ENCODE peak calls at places on chromosomes 16 and 17, in seven cellular contexts. One of them, this sample, is unnamed.

GRCh38 chr17:48904428-48904827 is 3.8 kb upstream of the UBE2Z start:
- DNase-seq in neuronal stem cell: no peak
- DNase-seq in cardiac muscle cell: no peak
- DNase-seq in neural progenitor cell: no peak
- DNase-seq in WERI-Rb-1: no peak
- DNase-seq in tibial artery: no peak
- DNase-seq in fibroblast of lung: no peak
- DNase-seq in this sample: no peak

GRCh38 chr17:74529243-74529642 is 2.0 kb downstream of the CD300LB start:
- DNase-seq in neuronal stem cell: no peak
- DNase-seq in WERI-Rb-1: no peak
- DNase-seq in tibial artery: no peak
- DNase-seq in fibroblast of lung: no peak
- DNase-seq in neural progenitor cell: no peak
- DNase-seq in cardiac muscle cell: no peak
- DNase-seq in this sample: no peak

GRCh38 chr16:74800216-74800871 is 25.7 kb upstream of the FA2H start:
- DNase-seq in tibial artery: no peak
- DNase-seq in WERI-Rb-1: no peak
- DNase-seq in fibroblast of lung: no peak
- DNase-seq in cardiac muscle cell: no peak
- DNase-seq in neural progenitor cell: no peak
- DNase-seq in neuronal stem cell: no peak
- DNase-seq in this sample: no peak

GRCh38 chr16:15644306-15644961 is 1.5 kb upstream of the MARF1 start:
- DNase-seq in neural progenitor cell: peak
- DNase-seq in WERI-Rb-1: peak
- DNase-seq in tibial artery: no peak
- DNase-seq in fibroblast of lung: peak
- DNase-seq in cardiac muscle cell: no peak
- DNase-seq in neuronal stem cell: no peak
- DNase-seq in this sample: peak

GRCh38 chr17:40452074-40452787 is 9.0 kb downstream of the IGFBP4 start:
- DNase-seq in neural progenitor cell: no peak
- DNase-seq in neuronal stem cell: no peak
- DNase-seq in fibroblast of lung: peak
- DNase-seq in WERI-Rb-1: no peak
- DNase-seq in cardiac muscle cell: peak
- DNase-seq in tibial artery: peak
- DNase-seq in this sample: no peak

GRCh38 chr17:77320501-77321256 is 179.9 kb downstream of the SEC14L1 start:
- DNase-seq in neuronal stem cell: no peak
- DNase-seq in WERI-Rb-1: peak
- DNase-seq in neural progenitor cell: no peak
- DNase-seq in fibroblast of lung: no peak
- DNase-seq in cardiac muscle cell: peak
- DNase-seq in tibial artery: peak
- DNase-seq in this sample: no peak

GRCh38 chr16:984106-984505 is 2.5 kb downstream of the SOX8 start:
- DNase-seq in cardiac muscle cell: no peak
- DNase-seq in neural progenitor cell: peak
- DNase-seq in neuronal stem cell: no peak
- DNase-seq in fibroblast of lung: no peak
- DNase-seq in tibial artery: no peak
- DNase-seq in WERI-Rb-1: no peak
- DNase-seq in this sample: no peak

GRCh38 chr17:64773836-64774761 is 112.0 kb upstream of the SMURF2 start:
- DNase-seq in tibial artery: no peak
- DNase-seq in cardiac muscle cell: peak
- DNase-seq in neuronal stem cell: no peak
- DNase-seq in fibroblast of lung: peak
- DNase-seq in neural progenitor cell: peak
- DNase-seq in WERI-Rb-1: peak
- DNase-seq in this sample: peak

GRCh38 chr16:53745753-53746258 is 41.9 kb downstream of the FTO start:
- DNase-seq in WERI-Rb-1: no peak
- DNase-seq in neuronal stem cell: no peak
- DNase-seq in cardiac muscle cell: peak
- DNase-seq in tibial artery: no peak
- DNase-seq in neural progenitor cell: no peak
- DNase-seq in fibroblast of lung: peak
- DNase-seq in this sample: peak

GRCh38 chr17:55705847-55706246 is 16.8 kb downstream of the TMEM100 start:
- DNase-seq in tibial artery: no peak
- DNase-seq in neural progenitor cell: no peak
- DNase-seq in WERI-Rb-1: no peak
- DNase-seq in fibroblast of lung: no peak
- DNase-seq in neuronal stem cell: no peak
- DNase-seq in cardiac muscle cell: no peak
- DNase-seq in this sample: no peak

GRCh38 chr16:72149676-72150464 is 22.1 kb downstream of the PMFBP1 start:
- DNase-seq in tibial artery: no peak
- DNase-seq in cardiac muscle cell: no peak
- DNase-seq in neural progenitor cell: peak
- DNase-seq in neuronal stem cell: no peak
- DNase-seq in fibroblast of lung: no peak
- DNase-seq in WERI-Rb-1: no peak
- DNase-seq in this sample: no peak

GRCh38 chr17:35537569-35538209 is at the start of gene SLFN12L:
- DNase-seq in fibroblast of lung: no peak
- DNase-seq in neural progenitor cell: no peak
- DNase-seq in cardiac muscle cell: no peak
- DNase-seq in WERI-Rb-1: peak
- DNase-seq in neuronal stem cell: no peak
- DNase-seq in tibial artery: no peak
- DNase-seq in this sample: no peak

GRCh38 chr16:68740628-68741346 is 3.7 kb downstream of the CDH1 start:
- DNase-seq in cardiac muscle cell: no peak
- DNase-seq in neuronal stem cell: no peak
- DNase-seq in tibial artery: no peak
- DNase-seq in fibroblast of lung: no peak
- DNase-seq in neural progenitor cell: no peak
- DNase-seq in WERI-Rb-1: no peak
- DNase-seq in this sample: no peak

GRCh38 chr16:49282690-49283375 is 1.2 kb upstream of the CBLN1 start:
- DNase-seq in tibial artery: no peak
- DNase-seq in neural progenitor cell: peak
- DNase-seq in WERI-Rb-1: peak
- DNase-seq in cardiac muscle cell: no peak
- DNase-seq in neuronal stem cell: no peak
- DNase-seq in fibroblast of lung: no peak
- DNase-seq in this sample: no peak

GRCh38 chr17:29178750-29179231 is 1.4 kb downstream of the MYO18A start:
- DNase-seq in neural progenitor cell: no peak
- DNase-seq in WERI-Rb-1: no peak
- DNase-seq in neuronal stem cell: no peak
- DNase-seq in cardiac muscle cell: no peak
- DNase-seq in tibial artery: no peak
- DNase-seq in fibroblast of lung: no peak
- DNase-seq in this sample: peak

GRCh38 chr17:65387322-65387721 is 174.1 kb downstream of the AXIN2 start:
- DNase-seq in cardiac muscle cell: no peak
- DNase-seq in neuronal stem cell: no peak
- DNase-seq in WERI-Rb-1: no peak
- DNase-seq in neural progenitor cell: no peak
- DNase-seq in fibroblast of lung: no peak
- DNase-seq in tibial artery: no peak
- DNase-seq in this sample: no peak

GRCh38 chr17:62616993-62617893 is 10.2 kb upstream of the MRC2 start:
- DNase-seq in neuronal stem cell: peak
- DNase-seq in neural progenitor cell: peak
- DNase-seq in cardiac muscle cell: no peak
- DNase-seq in fibroblast of lung: peak
- DNase-seq in WERI-Rb-1: no peak
- DNase-seq in tibial artery: no peak
- DNase-seq in this sample: no peak

GRCh38 chr16:35193956-35194355 is 1734.5 kb downstream of the TP53TG3F start:
- DNase-seq in WERI-Rb-1: no peak
- DNase-seq in fibroblast of lung: no peak
- DNase-seq in tibial artery: no peak
- DNase-seq in neural progenitor cell: no peak
- DNase-seq in cardiac muscle cell: no peak
- DNase-seq in neuronal stem cell: no peak
- DNase-seq in this sample: no peak

DNA sequence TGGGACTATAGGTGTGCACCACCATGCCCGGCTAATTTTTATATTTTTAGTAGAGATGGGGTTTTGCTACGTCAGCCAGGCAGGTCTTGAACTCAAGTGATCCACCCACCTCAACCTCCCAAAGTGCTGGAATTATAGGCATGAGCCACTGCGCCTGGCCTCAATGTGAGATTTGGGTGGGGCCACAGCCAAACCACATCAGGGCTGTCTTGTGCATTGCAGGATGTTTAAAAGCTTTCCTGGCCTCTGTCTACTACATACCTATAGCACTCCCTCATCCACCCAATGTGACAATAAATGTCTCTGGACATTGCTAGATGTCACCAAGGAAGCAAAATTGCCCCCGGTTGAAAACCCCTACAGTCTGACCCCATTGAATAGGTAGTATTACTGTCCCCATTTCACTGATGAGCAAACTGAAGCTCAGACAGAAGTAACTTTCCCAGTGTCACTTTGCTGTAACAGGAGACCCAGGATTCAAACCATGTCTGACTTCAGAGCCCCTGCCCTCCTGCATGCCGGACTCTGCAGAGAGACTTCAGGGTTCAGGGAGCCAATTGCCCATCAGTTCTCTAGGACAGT is 3.6 kb upstream of the MAP3K14 start:
- DNase-seq in neuronal stem cell: no peak
- DNase-seq in neural progenitor cell: no peak
- DNase-seq in tibial artery: no peak
- DNase-seq in fibroblast of lung: peak
- DNase-seq in cardiac muscle cell: no peak
- DNase-seq in WERI-Rb-1: no peak
- DNase-seq in this sample: no peak
- H3K27ac ChIP-seq in neuronal stem cell: no peak
- H3K27ac ChIP-seq in neural progenitor cell: no peak
- H3K27ac ChIP-seq in tibial artery: peak
- H3K27ac ChIP-seq in fibroblast of lung: peak
- H3K27ac ChIP-seq in cardiac muscle cell: no peak
- H3K27ac ChIP-seq in WERI-Rb-1: no peak
- H3K27ac ChIP-seq in this sample: peak

DNA sequence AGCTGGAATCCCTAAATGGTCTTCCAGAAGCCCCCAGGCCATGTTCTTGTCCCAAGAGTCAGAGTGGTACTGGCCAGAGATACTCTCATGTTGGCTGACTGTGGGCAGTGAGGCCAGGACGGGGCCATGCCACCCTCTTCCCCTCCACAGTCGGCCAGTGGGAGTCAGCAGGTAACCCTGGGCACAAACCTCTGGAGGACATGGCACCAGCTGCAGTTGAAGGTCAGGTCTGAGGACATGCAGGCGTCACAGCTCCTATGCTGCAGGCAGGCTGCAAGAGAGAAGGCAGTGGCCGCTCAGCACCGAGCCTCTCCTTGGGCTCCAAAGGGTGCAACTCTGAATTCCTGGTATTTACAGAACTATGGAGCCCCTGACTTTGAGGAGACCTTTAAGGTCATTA is 68.2 kb downstream of the PLXDC1 start:
- DNase-seq in WERI-Rb-1: no peak
- DNase-seq in cardiac muscle cell: no peak
- DNase-seq in neural progenitor cell: no peak
- DNase-seq in fibroblast of lung: no peak
- DNase-seq in tibial artery: no peak
- DNase-seq in neuronal stem cell: no peak
- DNase-seq in this sample: no peak
- H3K27ac ChIP-seq in WERI-Rb-1: peak
- H3K27ac ChIP-seq in cardiac muscle cell: no peak
- H3K27ac ChIP-seq in neural progenitor cell: no peak
- H3K27ac ChIP-seq in fibroblast of lung: no peak
- H3K27ac ChIP-seq in tibial artery: no peak
- H3K27ac ChIP-seq in neuronal stem cell: no peak
- H3K27ac ChIP-seq in this sample: no peak

GRCh38 chr16:57915267-57915666 is 55.7 kb downstream of the CNGB1 start:
- DNase-seq in neural progenitor cell: no peak
- DNase-seq in tibial artery: no peak
- DNase-seq in WERI-Rb-1: no peak
- DNase-seq in fibroblast of lung: no peak
- DNase-seq in neuronal stem cell: no peak
- DNase-seq in cardiac muscle cell: no peak
- DNase-seq in this sample: no peak

GRCh38 chr16:57918994-57919393 is 51.9 kb downstream of the CNGB1 start:
- DNase-seq in cardiac muscle cell: no peak
- DNase-seq in neuronal stem cell: no peak
- DNase-seq in tibial artery: no peak
- DNase-seq in WERI-Rb-1: no peak
- DNase-seq in fibroblast of lung: no peak
- DNase-seq in neural progenitor cell: no peak
- DNase-seq in this sample: no peak

GRCh38 chr16:57918444-57918843 is 52.5 kb downstream of the CNGB1 start:
- DNase-seq in fibroblast of lung: no peak
- DNase-seq in neuronal stem cell: no peak
- DNase-seq in WERI-Rb-1: no peak
- DNase-seq in neural progenitor cell: no peak
- DNase-seq in cardiac muscle cell: no peak
- DNase-seq in tibial artery: no peak
- DNase-seq in this sample: no peak

GRCh38 chr16:57915811-57916479 is 55.0 kb downstream of the CNGB1 start:
- DNase-seq in neural progenitor cell: no peak
- DNase-seq in cardiac muscle cell: no peak
- DNase-seq in neuronal stem cell: no peak
- DNase-seq in fibroblast of lung: no peak
- DNase-seq in WERI-Rb-1: no peak
- DNase-seq in tibial artery: no peak
- DNase-seq in this sample: no peak

GRCh38 chr16:57916735-57917450 is 54.0 kb downstream of the CNGB1 start:
- DNase-seq in cardiac muscle cell: no peak
- DNase-seq in fibroblast of lung: no peak
- DNase-seq in WERI-Rb-1: no peak
- DNase-seq in neural progenitor cell: no peak
- DNase-seq in tibial artery: no peak
- DNase-seq in neuronal stem cell: no peak
- DNase-seq in this sample: peak
- H3K27ac ChIP-seq in cardiac muscle cell: no peak
- H3K27ac ChIP-seq in fibroblast of lung: no peak
- H3K27ac ChIP-seq in WERI-Rb-1: no peak
- H3K27ac ChIP-seq in neural progenitor cell: no peak
- H3K27ac ChIP-seq in tibial artery: no peak
- H3K27ac ChIP-seq in neuronal stem cell: no peak
- H3K27ac ChIP-seq in this sample: peak

GRCh38 chr16:4523686-4524085 is 14.9 kb downstream of the CDIP1 start:
- DNase-seq in tibial artery: no peak
- DNase-seq in neural progenitor cell: no peak
- DNase-seq in neuronal stem cell: no peak
- DNase-seq in fibroblast of lung: no peak
- DNase-seq in WERI-Rb-1: peak
- DNase-seq in cardiac muscle cell: no peak
- DNase-seq in this sample: no peak

GRCh38 chr16:4519274-4520058 is 19.1 kb downstream of the CDIP1 start:
- DNase-seq in WERI-Rb-1: peak
- DNase-seq in neuronal stem cell: no peak
- DNase-seq in neural progenitor cell: no peak
- DNase-seq in cardiac muscle cell: no peak
- DNase-seq in tibial artery: no peak
- DNase-seq in fibroblast of lung: no peak
- DNase-seq in this sample: no peak

GRCh38 chr16:4520913-4521312 is 17.7 kb downstream of the CDIP1 start:
- DNase-seq in neuronal stem cell: no peak
- DNase-seq in cardiac muscle cell: no peak
- DNase-seq in tibial artery: no peak
- DNase-seq in WERI-Rb-1: no peak
- DNase-seq in neural progenitor cell: no peak
- DNase-seq in fibroblast of lung: no peak
- DNase-seq in this sample: no peak

GRCh38 chr16:4524571-4524970 is 14.0 kb downstream of the CDIP1 start:
- DNase-seq in fibroblast of lung: no peak
- DNase-seq in neural progenitor cell: no peak
- DNase-seq in cardiac muscle cell: no peak
- DNase-seq in neuronal stem cell: no peak
- DNase-seq in tibial artery: no peak
- DNase-seq in WERI-Rb-1: no peak
- DNase-seq in this sample: no peak

GRCh38 chr16:4521971-4522623 is 16.5 kb downstream of the CDIP1 start:
- DNase-seq in fibroblast of lung: no peak
- DNase-seq in neuronal stem cell: no peak
- DNase-seq in cardiac muscle cell: peak
- DNase-seq in tibial artery: no peak
- DNase-seq in WERI-Rb-1: peak
- DNase-seq in neural progenitor cell: peak
- DNase-seq in this sample: no peak
- H3K27ac ChIP-seq in fibroblast of lung: no peak
- H3K27ac ChIP-seq in neuronal stem cell: peak
- H3K27ac ChIP-seq in cardiac muscle cell: no peak
- H3K27ac ChIP-seq in tibial artery: no peak
- H3K27ac ChIP-seq in WERI-Rb-1: peak
- H3K27ac ChIP-seq in neural progenitor cell: peak
- H3K27ac ChIP-seq in this sample: peak

This sample was measured in RWPE1.